ENCODE peak calls at places on chromosome X, in four cellular contexts. M, W, Y and F are unnamed samples.

GRCh38 chrX:51461053-51462050 is 35.0 kb downstream of the NUDT11 start:
- DNase-seq in M (no peak), W (no peak), Y (peak; percentile 28), F (no peak)

GRCh38 chrX:12814434-12814833 is 23.2 kb downstream of the PRPS2 start:
- DNase-seq in M (no peak), W (peak; percentile 17), Y (peak; percentile 28), F (peak; percentile 19)

GRCh38 chrX:103215768-103216085 is 819 bp downstream of the BEX4 start:
- DNase-seq in M (no peak), W (no peak), Y (no peak), F (no peak)

GRCh38 chrX:46573896-46574336 is 351 bp downstream of the CHST7 start:
- DNase-seq in M (peak; percentile 3), W (peak; percentile 52), Y (peak; percentile 62), F (peak; percentile 54)

GRCh38 chrX:151973851-151974335 is 583 bp downstream of the GABRE start:
- DNase-seq in M (no peak), W (no peak), Y (peak; percentile 15), F (no peak)

GRCh38 chrX:119887721-119888425 is 7.8 kb upstream of the AKAP14 start:
- DNase-seq in M (peak; percentile 26), W (peak; percentile 43), Y (peak; percentile 86), F (peak; percentile 34)

GRCh38 chrX:45479196-45479834 is 278.6 kb upstream of the DIPK2B start:
- DNase-seq in M (peak; percentile 3), W (no peak), Y (no peak), F (no peak)

GRCh38 chrX:108216405-108216804 is 124.8 kb downstream of the ATG4A start:
- DNase-seq in M (no peak), W (no peak), Y (no peak), F (no peak)

GRCh38 chrX:118049713-118050112 is 66.9 kb downstream of the KLHL13 start:
- DNase-seq in M (no peak), W (no peak), Y (no peak), F (no peak)

GRCh38 chrX:65406532-65406931 is 128.1 kb downstream of the LAS1L start:
- DNase-seq in M (no peak), W (no peak), Y (peak; percentile 29), F (no peak)

GRCh38 chrX:104343408-104344129 is 88.8 kb upstream of the ESX1 start:
- DNase-seq in M (peak; percentile 2), W (no peak), Y (peak; percentile 59), F (no peak)

GRCh38 chrX:47178337-47178736 is 15.3 kb upstream of the UBA1 start:
- DNase-seq in M (no peak), W (no peak), Y (no peak), F (no peak)

GRCh38 chrX:9786839-9787635 is 808 bp downstream of the SHROOM2 start:
- DNase-seq in M (no peak), W (no peak), Y (peak; percentile 22), F (no peak)

GRCh38 chrX:153638041-153638371 is 9.0 kb upstream of the DUSP9 start:
- DNase-seq in M (no peak), W (no peak), Y (no peak), F (no peak)